ENCODE peak calls at places on chromosomes 3 and 15, in eight cellular contexts. O, K, C, W, N, Y, R and J are unnamed samples.

GRCh38 chr15:81296673-81297072 is 27.3 kb downstream of the STARD5 start:
- DNase-seq in O (no peak), K (peak; percentile 89), C (peak; percentile 44), W (peak; percentile 69), N (peak; percentile 47), Y (peak; percentile 96), R (peak; percentile 73), J (peak; percentile 95)

GRCh38 chr3:181457756-181458155 is 254.0 kb upstream of the SOX2 start:
- DNase-seq in O (no peak), K (no peak), C (no peak), W (no peak), N (no peak), Y (no peak), R (no peak), J (no peak)

GRCh38 chr15:69467636-69468035 is 15.0 kb downstream of the RPLP1 start:
- DNase-seq in O (no peak), K (no peak), C (no peak), W (no peak), N (no peak), Y (no peak), R (no peak), J (no peak)

GRCh38 chr3:12536423-12536822 is 8.9 kb downstream of the MKRN2OS start:
- DNase-seq in O (no peak), K (no peak), C (no peak), W (no peak), N (no peak), Y (no peak), R (no peak), J (no peak)

GRCh38 chr3:152183473-152183872 is 85.3 kb upstream of the MBNL1 start:
- DNase-seq in O (peak; percentile 62), K (peak; percentile 55), C (no peak), W (peak; percentile 45), N (peak; percentile 39), Y (peak; percentile 79), R (no peak), J (peak; percentile 75)

GRCh38 chr3:126133606-126134005 is 46.8 kb downstream of the ALDH1L1 start:
- DNase-seq in O (no peak), K (no peak), C (no peak), W (peak; percentile 1), N (no peak), Y (no peak), R (peak; percentile 35), J (no peak)

GRCh38 chr15:29774900-29775299 is 47.4 kb downstream of the TJP1 start:
- DNase-seq in O (peak; percentile 87), K (no peak), C (no peak), W (no peak), N (no peak), Y (no peak), R (no peak), J (no peak)

GRCh38 chr15:65077981-65078352 is 1.4 kb downstream of the KBTBD13 start:
- DNase-seq in O (peak; percentile 92), K (no peak), C (peak; percentile 79), W (peak; percentile 65), N (peak; percentile 72), Y (peak; percentile 42), R (peak; percentile 80), J (peak; percentile 20)

GRCh38 chr3:27072943-27073725 is 296.0 kb downstream of the NEK10 start:
- DNase-seq in O (no peak), K (no peak), C (no peak), W (no peak), N (no peak), Y (no peak), R (no peak), J (no peak)

GRCh38 chr3:30292192-30292893 is 314.1 kb upstream of the TGFBR2 start:
- DNase-seq in O (peak; percentile 60), K (no peak), C (no peak), W (no peak), N (no peak), Y (peak; percentile 31), R (no peak), J (no peak)

GRCh38 chr3:57397175-57398026 is 104.9 kb upstream of the ASB14 start:
- DNase-seq in O (peak; percentile 65), K (peak; percentile 56), C (peak; percentile 9), W (peak; percentile 63), N (no peak), Y (peak; percentile 77), R (no peak), J (peak; percentile 85)

GRCh38 chr3:24522155-24522579 is 27.5 kb upstream of the THRB start:
- DNase-seq in O (no peak), K (no peak), C (no peak), W (no peak), N (no peak), Y (no peak), R (no peak), J (no peak)

DNA sequence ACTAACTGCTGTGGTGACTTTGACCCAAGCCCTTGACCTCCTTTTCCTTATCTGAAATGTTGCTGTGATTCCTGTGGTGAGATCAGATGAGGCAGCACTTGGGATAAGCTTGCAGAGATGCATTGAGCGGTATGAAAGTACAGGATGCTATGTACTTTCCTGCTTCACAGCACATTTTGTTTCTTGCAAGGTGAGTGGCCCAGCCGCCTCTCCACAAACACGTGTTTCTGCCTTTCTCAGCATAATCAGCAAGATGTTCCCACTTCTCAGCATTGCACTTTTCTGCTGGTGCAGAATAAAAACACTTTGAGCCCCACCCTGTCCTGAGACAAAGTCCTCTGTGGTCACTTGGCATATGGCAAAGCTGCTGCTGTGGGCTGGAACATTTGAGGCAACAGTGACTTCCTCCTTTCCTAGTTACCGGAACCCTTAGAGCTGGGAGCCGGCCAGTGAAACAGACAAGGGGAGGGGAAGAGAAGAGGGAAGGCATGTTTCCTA is 4.9 kb downstream of the NUDT16 start:
- DNase-seq in O (no peak), K (no peak), C (peak; percentile 51), W (peak; percentile 80), N (peak; percentile 69), Y (peak; percentile 81), R (peak; percentile 88), J (no peak)
- H3K4me3 ChIP-seq in O (no peak overlapping the region), K (no peak overlapping the region), C (no peak overlapping the region), W (no peak overlapping the region), N (peak overlapping the region; percentile 9), Y (no peak overlapping the region), R (no peak overlapping the region), J (no peak overlapping the region)

GRCh38 chr3:187971629-187972028 is 182.3 kb upstream of the LPP start:
- DNase-seq in O (no peak), K (no peak), C (no peak), W (no peak), N (no peak), Y (no peak), R (no peak), J (no peak)
- H3K4me3 ChIP-seq in O (no peak overlapping the region), K (no peak overlapping the region), C (no peak overlapping the region), W (no peak overlapping the region), N (no peak overlapping the region), Y (no peak overlapping the region), R (no peak overlapping the region), J (no peak overlapping the region)

GRCh38 chr15:43509923-43510229 is 7.5 kb upstream of the MAP1A start:
- DNase-seq in O (no peak), K (no peak), C (no peak), W (no peak), N (no peak), Y (no peak), R (no peak), J (no peak)
- H3K4me3 ChIP-seq in O (peak overlapping the region; percentile 56), K (peak overlapping the region; percentile 86), C (peak overlapping the region; percentile 66), W (no peak overlapping the region), N (peak overlapping the region; percentile 73), Y (peak overlapping the region; percentile 58), R (no peak overlapping the region), J (peak overlapping the region; percentile 72)

DNA sequence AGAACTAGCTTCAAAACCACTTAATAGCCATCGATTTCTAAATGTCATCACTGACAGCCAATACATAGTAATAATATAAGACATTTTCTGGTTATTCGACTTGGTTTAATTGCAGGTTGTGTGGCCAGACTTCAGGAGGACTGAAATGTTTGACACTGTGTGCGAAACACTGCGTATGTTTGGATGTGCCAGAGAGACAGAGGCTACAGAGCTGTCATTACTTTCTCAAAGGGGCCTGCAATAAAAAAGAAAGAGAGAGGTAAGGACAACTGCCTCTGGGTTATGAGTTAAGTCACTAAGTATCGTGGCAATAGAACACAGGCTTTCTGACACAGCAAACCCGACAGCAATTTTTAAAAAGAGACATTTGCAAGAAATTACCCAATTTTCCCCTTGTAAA is 882 bp downstream of the LMOD3 start:
- DNase-seq in O (no peak), K (no peak), C (no peak), W (no peak), N (no peak), Y (no peak), R (no peak), J (no peak)
- H3K4me3 ChIP-seq in O (no peak overlapping the region), K (no peak overlapping the region), C (peak overlapping the region; percentile 49), W (no peak overlapping the region), N (peak overlapping the region; percentile 65), Y (no peak overlapping the region), R (no peak overlapping the region), J (no peak overlapping the region)

GRCh38 chr15:60584355-60585023 is 105.5 kb upstream of the ICE2 start:
- DNase-seq in O (no peak), K (peak; percentile 62), C (no peak), W (no peak), N (no peak), Y (no peak), R (no peak), J (peak; percentile 81)

GRCh38 chr15:60580650-60581415 is 101.9 kb upstream of the ICE2 start:
- DNase-seq in O (no peak), K (peak; percentile 88), C (no peak), W (no peak), N (no peak), Y (no peak), R (no peak), J (peak; percentile 78)

GRCh38 chr15:60582370-60583036 is 103.6 kb upstream of the ICE2 start:
- DNase-seq in O (no peak), K (peak; percentile 91), C (no peak), W (no peak), N (no peak), Y (no peak), R (no peak), J (peak; percentile 88)

GRCh38 chr15:60583946-60584345 is 105.0 kb upstream of the ICE2 start:
- DNase-seq in O (peak; percentile 13), K (no peak), C (no peak), W (no peak), N (no peak), Y (no peak), R (no peak), J (peak; percentile 84)

DNA sequence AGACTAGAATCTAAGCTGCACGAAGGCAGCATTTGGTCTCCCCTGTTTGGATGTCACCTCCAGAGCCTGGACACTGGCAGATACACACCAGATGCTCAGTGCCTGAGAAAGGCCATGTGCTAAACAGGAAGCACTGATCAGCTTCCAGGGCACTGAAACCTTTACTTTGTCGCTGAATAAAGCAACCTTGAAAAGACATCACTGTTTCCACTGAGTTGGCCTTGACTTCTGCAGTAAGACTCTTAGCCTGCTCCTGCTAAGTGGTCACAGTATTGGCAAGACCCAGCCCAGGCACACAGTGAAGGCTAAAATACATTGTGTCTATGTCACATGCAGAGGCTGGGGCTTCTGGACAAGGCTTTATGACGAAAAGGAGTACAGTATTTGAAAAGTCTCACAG is 104.3 kb upstream of the ICE2 start:
- DNase-seq in O (no peak), K (peak; percentile 49), C (no peak), W (no peak), N (no peak), Y (no peak), R (no peak), J (peak; percentile 62)
- H3K4me3 ChIP-seq in O (no peak overlapping the region), K (peak overlapping the region; percentile 27), C (no peak overlapping the region), W (no peak overlapping the region), N (no peak overlapping the region), Y (no peak overlapping the region), R (no peak overlapping the region), J (peak overlapping the region; percentile 55)